ENCODE peak calls at places on chromosomes 2 and 18, in ten cellular contexts. K is CD8-positive, alpha-beta T cell; C is NCI-H1930; M is central memory CD8-positive, alpha-beta T cell; Q is kidney epithelial cell; U is NAMALWA; A is NCI-H510A; X is CD8-positive, alpha-beta memory T cell; J is fibroblast of the aortic adventitia; G is effector memory CD4-positive, alpha-beta T cell. D is an unnamed sample.

GRCh38 chr2:148021059-148021985 is at the start of gene MBD5:
- DNase-seq in G (peak; percentile 36), C (no peak), A (peak; percentile 2), M (peak; percentile 65), K (peak; percentile 36), Q (no peak), X (no peak), J (peak; percentile 61), U (peak; percentile 83), D (no peak)

GRCh38 chr2:16400127-16400623 is 265.5 kb downstream of the CYRIA start:
- DNase-seq in Q (no peak), X (no peak), G (no peak), J (no peak), M (no peak), K (no peak), A (no peak), U (no peak), C (no peak), D (no peak)

GRCh38 chr2:152406119-152406835 is 71.3 kb downstream of the FMNL2 start:
- DNase-seq in X (no peak), J (no peak), G (no peak), K (no peak), M (no peak), C (no peak), A (no peak), U (no peak), Q (no peak), D (no peak)

GRCh38 chr18:29383311-29384273 is 1206.7 kb upstream of the CDH2 start:
- DNase-seq in Q (no peak), A (no peak), G (no peak), K (no peak), M (no peak), J (peak; percentile 4), C (no peak), U (no peak), X (no peak), D (no peak)

GRCh38 chr2:227127236-227127635 is 36.8 kb downstream of the COL4A4 start:
- DNase-seq in A (peak; percentile 39), U (no peak), X (no peak), G (no peak), J (no peak), M (no peak), Q (no peak), K (no peak), C (peak; percentile 76), D (no peak)

GRCh38 chr2:20509766-20510490 is 63.1 kb downstream of the RHOB start:
- DNase-seq in J (peak; percentile 44), C (no peak), K (no peak), G (no peak), M (no peak), X (no peak), A (peak; percentile 92), Q (peak; percentile 61), U (no peak), D (peak; percentile 64)

GRCh38 chr2:40421643-40422297 is 30.1 kb downstream of the SLC8A1 start:
- DNase-seq in C (no peak), G (no peak), M (no peak), U (no peak), A (no peak), K (no peak), J (peak; percentile 54), X (no peak), Q (no peak), D (no peak)

GRCh38 chr2:240624950-240625621 is at the start of gene GPR35:
- DNase-seq in G (peak; percentile 91), X (peak; percentile 64), M (peak; percentile 89), K (peak; percentile 55), C (no peak), U (no peak), J (peak; percentile 15), A (no peak), Q (peak; percentile 25), D (no peak)

GRCh38 chr2:54680397-54681032 is 42.9 kb upstream of the EML6 start:
- DNase-seq in X (no peak), A (no peak), U (peak; percentile 29), J (peak; percentile 35), K (no peak), Q (no peak), G (no peak), C (no peak), M (no peak), D (no peak)

GRCh38 chr2:132038179-132038882 is 123.4 kb downstream of the ANKRD30BL start:
- DNase-seq in X (no peak), J (no peak), Q (no peak), U (no peak), G (no peak), A (no peak), C (no peak), K (no peak), M (no peak), D (no peak)

GRCh38 chr2:39432701-39433100 is 4.4 kb downstream of the MAP4K3 start:
- DNase-seq in J (no peak), U (no peak), G (no peak), K (no peak), A (no peak), M (no peak), C (no peak), Q (no peak), X (no peak), D (no peak)

GRCh38 chr2:237998530-237998929 is 31.7 kb downstream of the UBE2F start:
- DNase-seq in X (peak; percentile 13), M (no peak), J (peak; percentile 83), Q (no peak), C (no peak), U (peak; percentile 8), G (no peak), K (no peak), A (no peak), D (no peak)

GRCh38 chr18:61676763-61677434 is 215.9 kb downstream of the RNF152 start:
- DNase-seq in Q (no peak), K (no peak), A (no peak), J (peak; percentile 12), M (no peak), U (no peak), C (no peak), G (no peak), X (no peak), D (no peak)

GRCh38 chr2:55947759-55948158 is 24.2 kb upstream of the EFEMP1 start:
- DNase-seq in G (no peak), K (no peak), Q (no peak), X (no peak), M (no peak), C (no peak), J (no peak), A (no peak), U (no peak), D (no peak)

GRCh38 chr2:48693645-48694044 is 61.9 kb downstream of the LHCGR start:
- DNase-seq in Q (peak; percentile 26), G (no peak), U (no peak), C (no peak), K (no peak), J (no peak), M (no peak), A (no peak), X (no peak), D (no peak)

GRCh38 chr2:226673314-226673723 is 126.3 kb downstream of the IRS1 start:
- DNase-seq in U (no peak), Q (no peak), A (no peak), M (no peak), C (no peak), X (no peak), K (no peak), J (peak; percentile 99), G (no peak), D (no peak)

GRCh38 chr2:163812926-163813520 is 77.2 kb upstream of the FIGN start:
- DNase-seq in J (no peak), Q (no peak), M (no peak), X (no peak), U (no peak), C (no peak), A (no peak), G (no peak), K (no peak), D (no peak)

GRCh38 chr2:178105566-178105965 is 6.7 kb upstream of the RBM45 start:
- DNase-seq in K (no peak), A (no peak), X (no peak), Q (no peak), G (no peak), U (no peak), M (no peak), J (no peak), C (no peak), D (peak; percentile 40)

D was measured in NCI-H2029.